ENCODE peak calls at places on chromosomes 5 and 9, in eight cellular contexts. J is gastrocnemius medialis; S is Panc1; P is mucosa of gallbladder; D is activated CD4-positive, alpha-beta T cell treated with anti-CD3 and anti-CD28 coated beads for 1 hour; F is heart right ventricle; H is effector memory CD4-positive, alpha-beta T cell; L is lower leg skin. A is an unnamed sample.

GRCh38 chr9:133875131-133875530 is 117.0 kb downstream of the VAV2 start:
- DNase-seq in J (no peak), S (no peak), P (no peak), D (no peak), F (no peak), H (no peak), L (no peak), A (no peak)

GRCh38 chr9:70589571-70590263 is 175.3 kb upstream of the KLF9 start:
- DNase-seq in J (no peak), S (no peak), P (no peak), D (no peak), F (peak), H (no peak), L (peak), A (no peak)

GRCh38 chr5:144979516-144980264 is 809.0 kb downstream of the KCTD16 start:
- DNase-seq in J (no peak), S (no peak), P (no peak), D (no peak), F (no peak), H (no peak), L (no peak), A (no peak)

GRCh38 chr9:135330685-135331590 is 148.6 kb upstream of the PPP1R26 start:
- DNase-seq in J (no peak), S (no peak), P (no peak), D (no peak), F (no peak), H (no peak), L (peak), A (no peak)

GRCh38 chr9:134231330-134231745 is 67.0 kb upstream of the RNU6ATAC start:
- DNase-seq in J (peak), S (no peak), P (no peak), D (no peak), F (no peak), H (no peak), L (no peak), A (no peak)

GRCh38 chr5:59799668-59800374 is 93.7 kb downstream of the PDE4D start:
- DNase-seq in J (no peak), S (peak), P (peak), D (no peak), F (no peak), H (no peak), L (no peak), A (peak)

GRCh38 chr5:40988761-40989510 is 79.6 kb downstream of the C7 start:
- DNase-seq in J (no peak), S (no peak), P (no peak), D (no peak), F (no peak), H (no peak), L (no peak), A (no peak)

GRCh38 chr5:154701181-154701580 is 54.0 kb upstream of the LARP1 start:
- DNase-seq in J (no peak), S (no peak), P (no peak), D (no peak), F (no peak), H (no peak), L (no peak), A (no peak)

GRCh38 chr9:107216331-107216730 is 66.7 kb upstream of the RAD23B start:
- DNase-seq in J (no peak), S (no peak), P (no peak), D (no peak), F (no peak), H (no peak), L (no peak), A (no peak)

GRCh38 chr5:58462623-58463230 is 2.8 kb upstream of the PLK2 start:
- DNase-seq in J (no peak), S (peak), P (peak), D (no peak), F (peak), H (no peak), L (no peak), A (no peak)

GRCh38 chr5:38936269-38936668 is 90.5 kb downstream of the OSMR start:
- DNase-seq in J (no peak), S (no peak), P (no peak), D (no peak), F (no peak), H (no peak), L (no peak), A (no peak)

GRCh38 chr5:170076211-170076610 is 29.5 kb upstream of the FOXI1 start:
- DNase-seq in J (no peak), S (no peak), P (no peak), D (no peak), F (no peak), H (no peak), L (no peak), A (no peak)

GRCh38 chr9:114384836-114385411 is 2.9 kb downstream of the AKNA start:
- DNase-seq in J (no peak), S (no peak), P (no peak), D (no peak), F (no peak), H (no peak), L (no peak), A (no peak)

GRCh38 chr5:80119337-80119736 is 84.2 kb downstream of the THBS4 start:
- DNase-seq in J (no peak), S (no peak), P (no peak), D (no peak), F (no peak), H (no peak), L (no peak), A (no peak)

GRCh38 chr5:173326501-173326960 is 1.7 kb downstream of the STC2 start:
- DNase-seq in J (no peak), S (no peak), P (no peak), D (no peak), F (no peak), H (no peak), L (peak), A (no peak)

GRCh38 chr5:178208540-178209227 is 4.4 kb downstream of the HNRNPAB start:
- DNase-seq in J (no peak), S (no peak), P (no peak), D (no peak), F (no peak), H (no peak), L (no peak), A (no peak)

GRCh38 chr5:138989720-138990119 is 114.6 kb upstream of the LRRTM2 start:
- DNase-seq in J (no peak), S (no peak), P (no peak), D (no peak), F (no peak), H (no peak), L (no peak), A (no peak)

GRCh38 chr5:126483156-126483555 is 59.9 kb downstream of the GRAMD2B start:
- DNase-seq in J (no peak), S (no peak), P (no peak), D (no peak), F (no peak), H (no peak), L (no peak), A (no peak)

GRCh38 chr9:13719410-13719809 is 439.9 kb upstream of the MPDZ start:
- DNase-seq in J (no peak), S (no peak), P (no peak), D (no peak), F (no peak), H (no peak), L (no peak), A (no peak)

GRCh38 chr9:129383005-129383414 is 204.9 kb upstream of the IER5L start:
- DNase-seq in J (peak), S (no peak), P (peak), D (no peak), F (peak), H (no peak), L (no peak), A (peak)

GRCh38 chr5:126948453-126948852 is 81.9 kb downstream of the MARCHF3 start:
- DNase-seq in J (no peak), S (no peak), P (no peak), D (no peak), F (no peak), H (no peak), L (no peak), A (no peak)

GRCh38 chr5:138932171-138932810 is 57.2 kb upstream of the LRRTM2 start:
- DNase-seq in J (no peak), S (no peak), P (no peak), D (no peak), F (no peak), H (no peak), L (peak), A (no peak)

A was measured in NCI-H526 treated with DMSO at 0.1 percent for 48 hours.